ENCODE peak calls at places on chromosomes 6 and 20, in seven cellular contexts. Q is stomach, U is right atrium auricular region, J is AG10803, T is GM23338, B is OCI-LY7, F is heart left ventricle. G is an unnamed sample.
A peak's percentile ranks its signal among the peaks of the same experiment; 100 is the strongest.

GRCh38 chr6:169158182-169158573 is 95.5 kb downstream of the THBS2 start:
- DNase-seq in Q (no peak), F (peak; percentile 87), U (no peak), T (no peak), B (no peak), J (peak; percentile 85), G (no peak)

GRCh38 chr20:2380601-2381000 is at the start of gene TGM6:
- DNase-seq in Q (no peak), F (no peak), J (no peak), U (no peak), T (no peak), B (no peak), G (no peak)

GRCh38 chr6:45686841-45687569 is 309.3 kb upstream of the SUPT3H start:
- DNase-seq in T (no peak), J (no peak), Q (no peak), U (no peak), B (no peak), F (no peak), G (no peak)

GRCh38 chr6:28867078-28867414 is 56.7 kb downstream of the TRIM27 start:
- DNase-seq in Q (no peak), B (no peak), F (no peak), J (peak; percentile 3), T (no peak), U (no peak), G (no peak)

GRCh38 chr6:10175330-10175729 is 239.5 kb downstream of the TFAP2A start:
- DNase-seq in T (no peak), Q (no peak), B (no peak), U (no peak), F (no peak), J (no peak), G (no peak)

GRCh38 chr20:45963059-45964011 is 8.7 kb downstream of the ZNF335 start:
- DNase-seq in F (peak; percentile 38), B (peak; percentile 65), U (no peak), J (peak; percentile 34), Q (no peak), T (peak; percentile 81), G (peak; percentile 28)

GRCh38 chr20:45456632-45457031 is 12.9 kb upstream of the WFDC2 start:
- DNase-seq in F (no peak), Q (peak; percentile 70), T (peak; percentile 82), J (no peak), B (peak; percentile 47), U (no peak), G (no peak)

GRCh38 chr6:33693186-33694158 is 18.0 kb downstream of the UQCC2 start:
- DNase-seq in Q (no peak), B (no peak), U (no peak), J (no peak), T (no peak), F (no peak), G (no peak)

GRCh38 chr20:12177657-12178293 is 260.1 kb downstream of the BTBD3 start:
- DNase-seq in Q (no peak), U (no peak), B (no peak), F (no peak), T (no peak), J (no peak), G (no peak)

GRCh38 chr6:43247115-43247999 is 4.1 kb downstream of the TTBK1 start:
- DNase-seq in B (peak; percentile 89), U (peak; percentile 73), J (no peak), T (peak; percentile 95), F (peak; percentile 90), Q (peak; percentile 82), G (peak; percentile 53)

GRCh38 chr6:74277749-74278148 is 581.7 kb downstream of the CD109 start:
- DNase-seq in T (no peak), J (peak; percentile 62), Q (no peak), B (no peak), U (no peak), F (no peak), G (no peak)

GRCh38 chr6:45445749-45446454 is 68.2 kb upstream of the SUPT3H start:
- DNase-seq in U (peak; percentile 78), T (peak; percentile 55), B (no peak), J (peak; percentile 99), F (peak; percentile 61), Q (peak; percentile 59), G (peak; percentile 75)

GRCh38 chr6:74091133-74091793 is 395.3 kb downstream of the CD109 start:
- DNase-seq in T (peak; percentile 88), Q (no peak), U (no peak), B (peak; percentile 45), J (peak; percentile 58), F (no peak), G (peak; percentile 32)

GRCh38 chr6:148524976-148525375 is 182.3 kb downstream of the SASH1 start:
- DNase-seq in U (no peak), B (no peak), J (peak; percentile 86), F (no peak), T (no peak), Q (no peak), G (no peak)
- H3K4me3 ChIP-seq in U (peak overlapping the region; percentile 5), B (no peak overlapping the region), J (peak overlapping the region; percentile 39), F (no peak overlapping the region), T (no peak overlapping the region), Q (peak overlapping the region; percentile 17), G (no peak overlapping the region)

GRCh38 chr20:47573586-47573985 is 71.9 kb downstream of the NCOA3 start:
- DNase-seq in Q (no peak), U (no peak), J (no peak), F (no peak), B (no peak), T (peak; percentile 25), G (no peak)

GRCh38 chr20:47574616-47575401 is 73.1 kb downstream of the NCOA3 start:
- DNase-seq in F (no peak), T (peak; percentile 13), J (no peak), B (peak; percentile 83), Q (no peak), U (no peak), G (peak; percentile 80)

GRCh38 chr20:47578543-47578942 is 76.9 kb downstream of the NCOA3 start:
- DNase-seq in F (no peak), B (no peak), T (no peak), J (no peak), U (no peak), Q (no peak), G (no peak)

GRCh38 chr20:47577271-47577670 is 75.6 kb downstream of the NCOA3 start:
- DNase-seq in Q (no peak), T (no peak), B (no peak), F (no peak), J (no peak), U (no peak), G (no peak)

GRCh38 chr20:47576516-47577033 is 74.9 kb downstream of the NCOA3 start:
- DNase-seq in T (peak; percentile 54), B (peak; percentile 72), U (peak; percentile 78), F (no peak), Q (peak; percentile 55), J (peak; percentile 54), G (peak; percentile 81)
- H3K4me3 ChIP-seq in T (no peak overlapping the region), B (peak overlapping the region; percentile 62), U (peak overlapping the region; percentile 7), F (peak overlapping the region; percentile 20), Q (peak overlapping the region; percentile 2), J (peak overlapping the region; percentile 21), G (peak overlapping the region; percentile 25)

GRCh38 chr6:121559611-121560269 is 124.3 kb downstream of the GJA1 start:
- DNase-seq in U (no peak), Q (no peak), F (no peak), T (no peak), J (no peak), B (no peak), G (no peak)
- H3K4me3 ChIP-seq in U (no peak overlapping the region), Q (no peak overlapping the region), F (no peak overlapping the region), T (no peak overlapping the region), J (no peak overlapping the region), B (no peak overlapping the region), G (no peak overlapping the region)

GRCh38 chr20:9831032-9831431 is 7.8 kb downstream of the PAK5 start:
- DNase-seq in B (no peak), F (no peak), J (peak; percentile 5), Q (no peak), T (peak; percentile 59), U (no peak), G (no peak)
- H3K4me3 ChIP-seq in B (no peak overlapping the region), F (no peak overlapping the region), J (no peak overlapping the region), Q (no peak overlapping the region), T (no peak overlapping the region), U (no peak overlapping the region), G (no peak overlapping the region)